ENCODE peak calls at places on chromosomes 1 and 21, in ten cellular contexts. L is neural progenitor cell, K is astrocyte, G is mammary epithelial cell, V is K562, C is PC-3, D is H1, N is GM23248, Q is HCT116, A is MM.1S. J is an unnamed sample. For H3K9me3, the result is how much of the 10 kb centered on the place peaks cover.

GRCh38 chr1:45621501-45621836 is 2.4 kb downstream of the CCDC17 start:
- DNase-seq in A (no peak), G (no peak), D (no peak), Q (no peak), K (no peak), L (no peak), V (no peak), N (no peak), C (no peak), J (no peak)

GRCh38 chr1:202076050-202076511 is 46.6 kb upstream of the GPR37L1 start:
- DNase-seq in K (no peak), L (no peak), V (peak), G (no peak), A (no peak), N (no peak), C (no peak), Q (no peak), D (no peak), J (peak)

GRCh38 chr1:182367928-182368327 is 23.7 kb downstream of the GLUL start:
- DNase-seq in V (no peak), N (no peak), G (no peak), D (no peak), L (no peak), C (no peak), K (no peak), Q (no peak), A (no peak), J (no peak)

GRCh38 chr1:231807498-231807897 is 180.9 kb downstream of the DISC1 start:
- DNase-seq in A (no peak), V (no peak), Q (no peak), G (no peak), L (no peak), K (no peak), D (no peak), C (no peak), N (peak), J (peak)

GRCh38 chr1:153677718-153678518 is 570 bp upstream of the NPR1 start:
- DNase-seq in D (peak), L (peak), N (peak), A (peak), C (peak), G (peak), K (no peak), V (peak), Q (peak), J (peak)

GRCh38 chr1:89525169-89525855 is 683 bp downstream of the LRRC8B start:
- DNase-seq in G (peak), Q (peak), D (no peak), K (no peak), C (no peak), L (peak), V (peak), N (peak), A (peak), J (peak)

GRCh38 chr1:1225238-1225845 is 6.5 kb downstream of the SDF4 start:
- DNase-seq in K (no peak), C (no peak), Q (no peak), A (no peak), N (no peak), V (no peak), L (no peak), D (no peak), G (no peak), J (no peak)

GRCh38 chr21:16945580-16945979 is 567.3 kb upstream of the CXADR start:
- DNase-seq in A (no peak), K (peak), N (no peak), L (no peak), V (no peak), G (no peak), C (no peak), D (no peak), Q (no peak), J (no peak)

GRCh38 chr1:223733898-223734852 is 21.8 kb downstream of the CAPN2 start:
- DNase-seq in K (no peak), D (no peak), L (peak), C (no peak), A (no peak), N (no peak), Q (no peak), G (no peak), V (no peak), J (no peak)

GRCh38 chr21:42651515-42652401 is 1.7 kb upstream of the PDE9A start:
- DNase-seq in N (no peak), C (no peak), V (no peak), Q (no peak), L (no peak), K (no peak), A (no peak), G (no peak), D (no peak), J (no peak)

GRCh38 chr1:67801903-67802302 is 31.4 kb downstream of the GNG12 start:
- DNase-seq in A (no peak), D (no peak), V (no peak), L (no peak), G (no peak), K (peak), Q (no peak), C (no peak), N (peak), J (peak)

GRCh38 chr1:239987103-239987745 is 104.5 kb upstream of the FMN2 start:
- DNase-seq in A (peak), K (peak), D (no peak), V (peak), Q (peak), G (peak), L (peak), C (peak), N (peak), J (peak)

GRCh38 chr1:37325509-37326437 is 148.6 kb upstream of the ZC3H12A start:
- DNase-seq in L (no peak), A (no peak), Q (peak), K (no peak), V (peak), N (no peak), C (peak), D (no peak), G (no peak), J (no peak)

GRCh38 chr1:145983206-145983675 is 13.1 kb downstream of the TXNIP start:
- DNase-seq in L (no peak), D (no peak), A (no peak), K (no peak), N (no peak), V (no peak), Q (no peak), C (peak), G (no peak), J (no peak)

GRCh38 chr1:95042286-95042685 is 30.5 kb downstream of the ALG14 start:
- DNase-seq in Q (no peak), D (no peak), N (peak), K (no peak), C (no peak), G (no peak), V (no peak), L (peak), A (no peak), J (peak)

GRCh38 chr1:53722025-53722424 is 16.9 kb downstream of the GLIS1 start:
- DNase-seq in A (no peak), V (no peak), L (no peak), D (no peak), Q (no peak), K (no peak), G (no peak), N (no peak), C (no peak), J (no peak)
- H2AFZ ChIP-seq in A (no peak), V (no peak), L (no peak), D (no peak), Q (no peak), K (no peak), G (no peak), N (no peak), C (no peak), J (no peak)

DNA sequence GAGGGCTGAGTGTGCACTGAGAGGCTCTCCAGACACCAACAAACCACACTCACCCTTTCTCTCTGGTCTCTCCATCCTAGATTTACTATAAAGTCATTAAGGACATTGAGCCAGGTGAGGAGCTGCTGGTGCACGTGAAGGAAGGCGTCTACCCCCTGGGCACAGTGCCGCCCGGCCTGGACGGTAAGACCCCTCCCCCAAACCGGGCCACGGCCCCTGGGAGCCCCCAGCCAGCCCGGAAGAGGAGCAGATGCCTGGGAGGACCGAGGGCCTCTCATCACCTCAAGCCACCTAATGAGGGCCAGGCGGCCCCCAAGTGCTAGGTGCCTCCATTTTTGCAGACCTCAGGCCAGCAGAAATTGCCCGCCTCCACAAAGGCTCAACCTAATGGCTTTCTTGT is 58.1 kb upstream of the ARHGEF16 start:
- DNase-seq in L (no peak), D (no peak), K (no peak), G (no peak), V (no peak), N (no peak), Q (no peak), A (no peak), C (no peak), J (no peak)
- TF ChIP-seq EZH2 in L (no peak), D (no peak), K (no peak), G (no peak), V (no peak), N (no peak), Q (no peak), A (no peak), C (no peak), J (no peak)

GRCh38 chr1:227583354-227583753 is 20.0 kb downstream of the ZNF678 start:
- DNase-seq in A (no peak), C (no peak), K (no peak), D (no peak), N (no peak), V (no peak), L (no peak), G (no peak), Q (no peak), J (no peak)

GRCh38 chr1:227587968-227588367 is 24.6 kb downstream of the ZNF678 start:
- DNase-seq in V (no peak), Q (no peak), N (no peak), A (no peak), D (no peak), C (no peak), K (no peak), G (no peak), L (no peak), J (no peak)

DNA sequence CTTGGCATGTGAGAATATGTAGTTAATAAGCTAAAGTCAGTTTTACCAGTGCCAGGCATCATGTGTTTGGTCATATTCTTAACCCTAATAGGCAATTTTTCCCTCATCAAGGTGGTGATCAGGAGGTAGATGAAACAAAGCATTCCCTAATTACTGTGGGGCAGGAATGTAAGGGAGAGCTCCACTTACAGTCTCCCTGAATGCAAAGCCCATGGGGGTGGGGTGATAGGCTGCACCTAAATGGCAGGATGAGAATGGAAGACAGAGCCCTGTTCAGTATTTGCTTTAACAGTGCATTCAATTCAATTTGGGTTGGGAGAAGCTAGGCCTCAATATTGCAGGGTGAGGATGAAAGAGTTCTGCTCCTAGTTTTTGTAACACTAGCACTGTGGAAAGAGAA is 23.4 kb downstream of the ZNF678 start:
- DNase-seq in G (no peak), K (no peak), N (no peak), C (no peak), L (peak), V (no peak), A (no peak), D (no peak), Q (no peak), J (no peak)
- H3K9me3 ChIP-seq in G (under half), K (under half), N (under half), C (under half), L (under half), V (under half), A (under half), D (under half), Q (under half), J (under half)

DNA sequence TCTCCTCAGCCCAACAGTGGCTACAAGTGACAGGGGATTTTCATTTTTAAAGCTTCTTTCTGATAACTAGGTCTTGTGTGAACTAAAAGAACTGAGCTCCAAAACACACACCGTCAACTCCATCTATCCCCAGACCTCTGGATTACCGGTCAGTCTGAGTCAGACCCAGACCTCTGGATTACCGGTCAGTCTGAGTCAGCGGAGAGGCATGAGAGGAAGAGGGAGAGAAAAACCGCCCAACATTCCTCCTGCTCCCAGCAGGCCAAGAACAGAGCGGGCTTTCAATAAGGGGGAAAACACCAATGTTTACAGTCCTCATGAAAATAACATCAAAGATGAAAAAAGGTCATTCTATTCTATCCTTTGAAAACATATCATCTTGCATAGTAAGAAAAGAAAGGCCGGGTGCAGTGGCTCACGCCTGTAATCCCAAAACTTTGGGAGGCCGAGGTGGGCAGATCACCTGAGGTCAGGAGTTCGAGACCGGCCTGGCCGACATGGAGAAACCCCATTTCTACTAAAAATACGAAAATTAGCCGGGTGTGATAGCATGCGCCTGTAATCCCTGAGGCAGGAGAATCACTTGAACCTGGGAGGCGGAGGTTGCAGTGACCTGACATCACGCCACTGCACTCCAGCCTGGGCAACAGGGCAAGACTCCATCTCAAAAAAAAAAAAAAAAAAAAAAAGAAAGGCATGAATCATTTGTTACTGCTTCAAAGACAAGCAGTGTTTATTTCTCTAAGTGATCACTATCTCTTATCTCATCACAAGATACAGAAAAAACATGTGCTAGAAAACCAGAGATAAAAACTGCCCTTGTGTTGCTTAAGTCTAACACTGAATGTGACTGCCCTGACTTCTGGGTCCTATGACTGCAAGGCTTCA is 3.4 kb downstream of the PTTG1IP start:
- DNase-seq in D (no peak), L (peak), C (peak), Q (peak), V (peak), K (peak), N (peak), G (peak), A (no peak), J (peak)
- H2AFZ ChIP-seq in D (no peak), L (no peak), C (no peak), Q (no peak), V (no peak), K (no peak), N (no peak), G (no peak), A (no peak), J (no peak)

DNA sequence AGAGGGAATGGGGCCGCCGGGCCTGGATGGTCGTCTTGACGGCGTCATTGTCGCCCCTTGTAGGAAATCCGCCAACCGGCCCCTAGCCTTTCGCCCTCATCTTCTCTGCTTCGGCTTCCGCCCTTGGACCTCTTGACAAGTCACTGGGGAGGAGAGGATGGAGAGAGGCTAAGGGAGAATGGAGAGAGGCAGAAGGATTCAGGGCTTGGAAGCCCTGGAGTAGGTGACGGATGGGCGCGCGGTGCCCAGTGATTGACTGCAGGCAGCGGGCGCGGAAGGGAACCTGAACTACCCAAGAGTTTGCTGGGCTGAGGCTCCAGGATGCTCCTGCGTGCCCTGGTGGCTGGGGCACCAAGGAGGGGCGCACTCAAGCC is 651 bp downstream of the PDE4B start:
- DNase-seq in D (peak), Q (no peak), A (no peak), K (peak), V (no peak), L (peak), G (no peak), N (peak), C (no peak), J (peak)
- TF ChIP-seq EZH2 in D (peak), Q (no peak), A (no peak), K (no peak), V (no peak), L (peak), G (peak), N (no peak), C (no peak), J (no peak)

DNA sequence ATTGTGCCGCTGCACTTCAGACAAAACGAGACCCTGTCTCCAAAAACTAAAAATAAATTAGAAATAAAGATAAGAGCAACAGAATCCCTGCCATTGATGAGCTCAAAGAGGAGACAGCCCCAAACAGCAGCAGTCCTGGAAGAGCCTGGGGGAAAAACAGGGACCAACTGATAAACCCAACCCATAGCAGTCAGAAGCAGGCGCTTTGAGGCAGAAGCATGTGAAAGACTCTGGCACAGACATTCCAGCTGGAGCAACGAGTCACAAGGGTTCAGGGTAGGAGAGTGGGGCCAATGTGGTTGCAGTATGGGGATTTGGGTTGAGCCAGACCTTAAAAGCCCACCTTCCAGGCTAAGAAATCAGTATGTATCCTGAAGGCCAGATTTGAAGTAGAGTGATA is 78.5 kb downstream of the MPZL1 start:
- DNase-seq in K (no peak), A (no peak), L (no peak), N (peak), D (no peak), C (no peak), G (no peak), V (no peak), Q (no peak), J (no peak)
- H3K9me3 ChIP-seq in K (under half), A (under half), L (under half), N (under half), D (under half), C (under half), G (under half), V (under half), Q (under half), J (under half)

GRCh38 chr1:54126271-54126815 is 26.5 kb downstream of the CDCP2 start:
- DNase-seq in D (no peak), G (no peak), C (no peak), L (no peak), V (no peak), N (no peak), A (no peak), Q (no peak), K (no peak), J (no peak)
- H2AFZ ChIP-seq in D (no peak), G (no peak), C (no peak), L (no peak), V (no peak), N (no peak), A (no peak), Q (no peak), K (no peak), J (no peak)

DNA sequence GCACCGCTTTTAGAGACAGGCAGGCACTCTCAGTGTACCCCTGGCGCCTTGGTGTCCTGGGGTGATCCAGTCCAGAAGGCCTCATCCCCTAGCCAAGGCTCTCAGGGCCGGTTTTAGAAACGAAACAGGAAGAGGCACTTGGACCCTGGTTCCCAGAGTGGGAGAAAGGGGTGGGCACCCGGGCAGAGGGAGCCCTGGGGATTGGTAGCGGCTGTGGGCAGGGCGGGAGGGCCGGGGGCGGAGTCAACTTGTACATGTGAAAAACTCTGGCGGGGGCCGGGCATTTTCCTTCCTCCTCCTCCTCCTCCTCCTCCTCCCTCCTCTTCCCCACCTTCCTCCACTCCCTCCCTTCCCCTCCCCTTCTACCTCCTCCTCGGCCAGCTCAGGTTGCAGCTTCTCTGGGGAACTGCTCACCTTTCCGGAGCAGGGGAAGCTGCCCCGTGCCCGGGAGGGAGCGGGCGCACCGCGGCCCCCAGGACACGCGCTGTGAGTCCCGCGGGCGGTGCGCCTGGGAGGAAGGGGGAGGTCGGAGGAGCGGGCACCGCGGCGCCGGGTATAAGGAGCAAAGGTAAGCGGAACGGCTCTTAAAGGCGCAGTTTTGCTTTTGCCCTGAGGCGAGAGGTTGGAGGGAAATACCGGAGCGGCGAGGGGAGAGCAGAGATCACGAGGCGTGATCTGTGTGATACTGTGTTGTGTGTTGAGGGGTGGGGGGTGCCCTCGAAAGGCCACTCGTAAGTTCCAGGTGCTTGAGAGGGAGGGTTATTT is at the start of gene CDK18:
- DNase-seq in D (peak), N (no peak), L (peak), G (peak), C (peak), Q (peak), V (no peak), K (no peak), A (peak), J (peak)
- TF ChIP-seq EZH2 in D (peak), N (no peak), L (no peak), G (no peak), C (no peak), Q (no peak), V (peak), K (no peak), A (no peak), J (peak)

GRCh38 chr1:4307468-4307845 is 347.0 kb upstream of the AJAP1 start:
- DNase-seq in D (no peak), C (no peak), G (no peak), A (no peak), K (no peak), L (no peak), N (no peak), V (no peak), Q (no peak), J (no peak)
- H3K9me3 ChIP-seq in D (half or more), C (under half), G (under half), A (under half), K (under half), L (under half), N (under half), V (under half), Q (under half), J (under half)

DNA sequence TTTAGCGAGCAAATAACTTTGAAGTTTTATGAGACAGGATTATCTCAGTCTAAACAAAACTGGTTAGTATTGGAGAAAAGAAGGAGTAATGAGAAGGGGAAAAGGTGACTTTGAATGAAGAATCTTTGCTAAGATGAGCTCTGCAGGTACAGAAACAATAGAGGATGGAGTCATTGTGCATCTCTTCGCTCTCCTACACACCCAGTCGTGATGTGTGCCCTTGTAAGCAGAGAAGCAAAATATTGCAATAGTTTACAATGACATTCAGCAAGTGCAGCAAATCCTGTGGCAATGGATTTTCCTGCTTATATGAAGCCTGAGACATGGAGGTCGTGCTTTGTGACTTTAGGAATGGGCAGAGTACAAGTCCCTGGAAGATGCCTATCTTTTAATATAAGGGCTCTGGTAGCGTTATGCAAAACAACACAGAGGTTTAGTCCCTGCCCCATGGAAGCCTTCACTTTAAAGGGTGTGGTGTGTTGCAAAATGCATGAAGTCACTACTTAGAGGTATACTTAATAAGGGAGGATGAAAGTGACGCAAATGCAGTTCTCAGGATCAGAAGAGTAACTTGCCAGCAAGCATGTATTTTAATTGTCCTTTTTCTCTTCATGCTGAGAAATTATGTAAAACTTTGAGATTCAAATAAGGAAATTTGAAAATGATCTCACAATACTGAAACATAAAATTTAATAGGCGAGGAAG is 88.0 kb upstream of the IVNS1ABP start:
- DNase-seq in D (no peak), C (no peak), A (no peak), K (no peak), L (no peak), Q (no peak), N (peak), G (no peak), V (no peak), J (no peak)
- H2AFZ ChIP-seq in D (no peak), C (peak), A (no peak), K (no peak), L (no peak), Q (no peak), N (peak), G (peak), V (peak), J (peak)

J was measured in fibroblast of lung.